ENCODE peak calls at places on chromosomes 13 and 19, in five cellular contexts. P is EL, V is astrocyte, N is mucosa of gallbladder, R is NCI-H69. A is an unnamed sample.

GRCh38 chr13:29434217-29434940 is 161.1 kb downstream of the SLC7A1 start:
- DNase-seq in P (no peak), R (no peak), N (no peak), V (no peak), A (no peak)

GRCh38 chr13:73870970-73871935 is 263.0 kb downstream of the KLF12 start:
- DNase-seq in P (peak; percentile 85), V (peak; percentile 95), R (peak; percentile 9), N (no peak), A (no peak)

GRCh38 chr19:41298327-41298964 is 11.5 kb upstream of the CCDC97 start:
- DNase-seq in R (no peak), V (peak; percentile 71), P (peak; percentile 44), N (peak; percentile 64), A (no peak)

GRCh38 chr13:94595006-94595942 is 678 bp downstream of the TGDS start:
- DNase-seq in R (peak; percentile 58), N (no peak), P (peak; percentile 30), V (no peak), A (no peak)

GRCh38 chr13:24892844-24893243 is 128.9 kb downstream of the RNF17 start:
- DNase-seq in P (no peak), R (no peak), V (peak; percentile 35), N (no peak), A (no peak)

GRCh38 chr19:33502521-33502920 is 19.1 kb downstream of the PEPD start:
- DNase-seq in N (no peak), P (no peak), R (no peak), V (no peak), A (no peak)

GRCh38 chr13:99859178-99860177 is 112.1 kb downstream of the ZIC5 start:
- DNase-seq in N (no peak), P (no peak), R (peak; percentile 58), V (no peak), A (no peak)

GRCh38 chr19:7529610-7530490 is 5.7 kb upstream of the PNPLA6 start:
- DNase-seq in N (no peak), R (no peak), P (no peak), V (no peak), A (no peak)

GRCh38 chr13:99214232-99214631 is 13.6 kb downstream of the UBAC2 start:
- DNase-seq in R (no peak), P (no peak), N (no peak), V (no peak), A (no peak)

GRCh38 chr19:51702103-51702753 is 9.1 kb downstream of the SPACA6 start:
- DNase-seq in P (peak; percentile 45), R (peak; percentile 27), V (no peak), N (peak; percentile 87), A (no peak)

GRCh38 chr13:109781384-109782065 is 4.9 kb downstream of the IRS2 start:
- DNase-seq in P (peak; percentile 39), V (no peak), N (no peak), R (no peak), A (no peak)

GRCh38 chr19:48913114-48913513 is 13.0 kb downstream of the NUCB1 start:
- DNase-seq in V (no peak), R (no peak), P (peak; percentile 23), N (no peak), A (no peak)

GRCh38 chr13:61144834-61145593 is 270.6 kb downstream of the PCDH20 start:
- DNase-seq in N (no peak), P (no peak), V (no peak), R (peak; percentile 13), A (no peak)

GRCh38 chr19:4013886-4014540 is 6.5 kb downstream of the PIAS4 start:
- DNase-seq in R (no peak), N (no peak), P (no peak), V (no peak), A (no peak)

GRCh38 chr19:23718802-23719201 is 31.8 kb upstream of the ZNF675 start:
- DNase-seq in R (no peak), V (no peak), P (no peak), N (no peak), A (no peak)

GRCh38 chr13:112693831-112694497 is 4.1 kb downstream of the ATP11A start:
- DNase-seq in R (peak; percentile 37), P (peak; percentile 74), V (peak; percentile 84), N (peak; percentile 65), A (no peak)

GRCh38 chr13:113815151-113816058 is 48.5 kb downstream of the GAS6 start:
- DNase-seq in N (no peak), R (no peak), P (no peak), V (no peak), A (no peak)

GRCh38 chr19:19748249-19748938 is 15.5 kb upstream of the ZNF14 start:
- DNase-seq in N (no peak), R (no peak), V (no peak), P (no peak), A (no peak)

GRCh38 chr19:13834308-13834790 is 39.1 kb downstream of the ZSWIM4 start:
- DNase-seq in N (no peak), P (peak; percentile 80), V (no peak), R (no peak), A (no peak)

GRCh38 chr19:4584670-4585460 is 25.4 kb upstream of the SEMA6B start:
- DNase-seq in V (no peak), R (peak; percentile 78), N (no peak), P (no peak), A (peak; percentile 96)

GRCh38 chr13:23753523-23753922 is 135.7 kb downstream of the MIPEP start:
- DNase-seq in R (no peak), V (peak; percentile 37), N (peak; percentile 31), P (peak; percentile 48), A (no peak)

GRCh38 chr13:32594339-32594738 is 8.1 kb downstream of the PDS5B start:
- DNase-seq in P (peak; percentile 59), V (peak; percentile 22), R (peak; percentile 9), N (no peak), A (no peak)

GRCh38 chr19:22619371-22619770 is 14.8 kb upstream of the ZNF492 start:
- DNase-seq in V (no peak), N (no peak), P (no peak), R (no peak), A (no peak)

GRCh38 chr13:113483504-113484287 is 6.8 kb downstream of the DCUN1D2 start:
- DNase-seq in V (no peak), N (no peak), P (no peak), R (no peak), A (no peak)

GRCh38 chr13:46211521-46212351 is at the start of gene LRRC63:
- DNase-seq in V (peak; percentile 31), P (peak; percentile 48), R (peak; percentile 57), N (peak; percentile 81), A (peak; percentile 22)

GRCh38 chr19:2782357-2782935 is 627 bp downstream of the SGTA start:
- DNase-seq in P (no peak), N (no peak), R (peak; percentile 37), V (no peak), A (no peak)

GRCh38 chr19:18479964-18480723 is 41.7 kb downstream of the ELL start:
- DNase-seq in N (peak; percentile 44), V (peak; percentile 59), R (peak; percentile 85), P (peak; percentile 82), A (no peak)

GRCh38 chr19:13633109-13633508 is 126.8 kb upstream of the CACNA1A start:
- DNase-seq in N (peak; percentile 84), R (peak; percentile 100), V (peak; percentile 34), P (peak; percentile 57), A (no peak)

GRCh38 chr13:63345835-63346234 is 1930.2 kb upstream of the PCDH20 start:
- DNase-seq in R (no peak), P (no peak), N (no peak), V (no peak), A (no peak)

GRCh38 chr13:113862766-113863510 is 938 bp downstream of the GAS6 start:
- DNase-seq in R (peak; percentile 46), N (no peak), P (peak; percentile 40), V (peak; percentile 36), A (no peak)

A was measured in D721Med.